ENCODE peak calls at places on chromosome 9, in six cellular contexts. One of them, this sample, is unnamed.

GRCh38 chr9:33742519-33742918 is 52.8 kb upstream of the PRSS3 start:
- DNase-seq in astrocyte of the spinal cord: no peak
- DNase-seq in upper lobe of right lung: no peak
- DNase-seq in WERI-Rb-1: no peak
- DNase-seq in RWPE1: no peak
- DNase-seq in nephron progenitor cell: no peak
- DNase-seq in this sample: no peak

GRCh38 chr9:110744753-110745522 is 76.3 kb downstream of the MUSK start:
- DNase-seq in RWPE1: peak; percentile 95
- DNase-seq in nephron progenitor cell: no peak
- DNase-seq in WERI-Rb-1: no peak
- DNase-seq in upper lobe of right lung: no peak
- DNase-seq in astrocyte of the spinal cord: peak; percentile 98
- DNase-seq in this sample: no peak

GRCh38 chr9:89961616-89962341 is 357.0 kb downstream of the GADD45G start:
- DNase-seq in RWPE1: no peak
- DNase-seq in WERI-Rb-1: no peak
- DNase-seq in upper lobe of right lung: no peak
- DNase-seq in astrocyte of the spinal cord: peak; percentile 50
- DNase-seq in nephron progenitor cell: no peak
- DNase-seq in this sample: no peak

GRCh38 chr9:33159760-33160127 is 7.4 kb downstream of the B4GALT1 start:
- DNase-seq in nephron progenitor cell: no peak
- DNase-seq in WERI-Rb-1: no peak
- DNase-seq in astrocyte of the spinal cord: peak; percentile 87
- DNase-seq in upper lobe of right lung: peak; percentile 74
- DNase-seq in RWPE1: no peak
- DNase-seq in this sample: no peak

GRCh38 chr9:124217839-124218437 is 39.8 kb upstream of the NEK6 start:
- DNase-seq in astrocyte of the spinal cord: no peak
- DNase-seq in WERI-Rb-1: no peak
- DNase-seq in RWPE1: no peak
- DNase-seq in nephron progenitor cell: no peak
- DNase-seq in upper lobe of right lung: peak; percentile 63
- DNase-seq in this sample: no peak

GRCh38 chr9:95313010-95313498 is 4.5 kb downstream of the FANCC start:
- DNase-seq in nephron progenitor cell: peak; percentile 65
- DNase-seq in astrocyte of the spinal cord: peak; percentile 46
- DNase-seq in WERI-Rb-1: peak; percentile 84
- DNase-seq in RWPE1: peak; percentile 61
- DNase-seq in upper lobe of right lung: peak; percentile 89
- DNase-seq in this sample: peak; percentile 76

GRCh38 chr9:93466416-93467061 is 13.2 kb upstream of the FAM120AOS start:
- DNase-seq in WERI-Rb-1: no peak
- DNase-seq in RWPE1: no peak
- DNase-seq in astrocyte of the spinal cord: no peak
- DNase-seq in upper lobe of right lung: no peak
- DNase-seq in nephron progenitor cell: no peak
- DNase-seq in this sample: no peak

GRCh38 chr9:14533867-14534650 is 159.2 kb downstream of the ZDHHC21 start:
- DNase-seq in astrocyte of the spinal cord: no peak
- DNase-seq in WERI-Rb-1: no peak
- DNase-seq in nephron progenitor cell: no peak
- DNase-seq in RWPE1: no peak
- DNase-seq in upper lobe of right lung: no peak
- DNase-seq in this sample: no peak

GRCh38 chr9:86721843-86722705 is 225.2 kb downstream of the GAS1 start:
- DNase-seq in astrocyte of the spinal cord: peak; percentile 87
- DNase-seq in RWPE1: peak; percentile 81
- DNase-seq in upper lobe of right lung: no peak
- DNase-seq in nephron progenitor cell: no peak
- DNase-seq in WERI-Rb-1: no peak
- DNase-seq in this sample: no peak

GRCh38 chr9:134670042-134670525 is 28.5 kb downstream of the COL5A1 start:
- DNase-seq in upper lobe of right lung: no peak
- DNase-seq in RWPE1: peak; percentile 82
- DNase-seq in astrocyte of the spinal cord: peak; percentile 93
- DNase-seq in WERI-Rb-1: no peak
- DNase-seq in nephron progenitor cell: no peak
- DNase-seq in this sample: no peak

GRCh38 chr9:98654247-98654646 is 54.5 kb downstream of the GABBR2 start:
- DNase-seq in WERI-Rb-1: no peak
- DNase-seq in nephron progenitor cell: no peak
- DNase-seq in astrocyte of the spinal cord: peak; percentile 33
- DNase-seq in upper lobe of right lung: no peak
- DNase-seq in RWPE1: peak; percentile 44
- DNase-seq in this sample: no peak

GRCh38 chr9:117247271-117247670 is 167.6 kb downstream of the ASTN2 start:
- DNase-seq in WERI-Rb-1: peak; percentile 69
- DNase-seq in astrocyte of the spinal cord: no peak
- DNase-seq in RWPE1: peak; percentile 26
- DNase-seq in upper lobe of right lung: no peak
- DNase-seq in nephron progenitor cell: no peak
- DNase-seq in this sample: no peak

GRCh38 chr9:34139477-34140146 is 13.1 kb upstream of the DCAF12 start:
- DNase-seq in nephron progenitor cell: no peak
- DNase-seq in WERI-Rb-1: no peak
- DNase-seq in upper lobe of right lung: no peak
- DNase-seq in astrocyte of the spinal cord: peak; percentile 90
- DNase-seq in RWPE1: peak; percentile 35
- DNase-seq in this sample: no peak

GRCh38 chr9:846852-847251 is 5.4 kb downstream of the DMRT1 start:
- DNase-seq in nephron progenitor cell: no peak
- DNase-seq in WERI-Rb-1: no peak
- DNase-seq in upper lobe of right lung: no peak
- DNase-seq in RWPE1: peak; percentile 4
- DNase-seq in astrocyte of the spinal cord: no peak
- DNase-seq in this sample: no peak

GRCh38 chr9:4290427-4290837 is 9.4 kb downstream of the GLIS3 start:
- DNase-seq in RWPE1: no peak
- DNase-seq in nephron progenitor cell: no peak
- DNase-seq in upper lobe of right lung: no peak
- DNase-seq in astrocyte of the spinal cord: no peak
- DNase-seq in WERI-Rb-1: no peak
- DNase-seq in this sample: no peak

GRCh38 chr9:35814106-35814840 is 569 bp downstream of the HINT2 start:
- DNase-seq in astrocyte of the spinal cord: peak; percentile 52
- DNase-seq in WERI-Rb-1: peak; percentile 69
- DNase-seq in upper lobe of right lung: peak; percentile 85
- DNase-seq in nephron progenitor cell: peak; percentile 67
- DNase-seq in RWPE1: peak; percentile 64
- DNase-seq in this sample: peak; percentile 81

GRCh38 chr9:93592389-93593021 is 16.1 kb downstream of the PHF2 start:
- DNase-seq in WERI-Rb-1: peak; percentile 51
- DNase-seq in upper lobe of right lung: no peak
- DNase-seq in nephron progenitor cell: no peak
- DNase-seq in astrocyte of the spinal cord: peak; percentile 32
- DNase-seq in RWPE1: no peak
- DNase-seq in this sample: no peak

GRCh38 chr9:370081-370480 is 155.4 kb downstream of the DOCK8 start:
- DNase-seq in astrocyte of the spinal cord: no peak
- DNase-seq in RWPE1: no peak
- DNase-seq in upper lobe of right lung: no peak
- DNase-seq in WERI-Rb-1: no peak
- DNase-seq in nephron progenitor cell: no peak
- DNase-seq in this sample: no peak

GRCh38 chr9:124320062-124320973 is 62.6 kb downstream of the NEK6 start:
- DNase-seq in astrocyte of the spinal cord: peak; percentile 40
- DNase-seq in upper lobe of right lung: no peak
- DNase-seq in WERI-Rb-1: peak; percentile 88
- DNase-seq in nephron progenitor cell: peak; percentile 79
- DNase-seq in RWPE1: peak; percentile 90
- DNase-seq in this sample: peak; percentile 86

GRCh38 chr9:90926920-90927319 is 125.3 kb downstream of the SYK start:
- DNase-seq in RWPE1: no peak
- DNase-seq in astrocyte of the spinal cord: no peak
- DNase-seq in upper lobe of right lung: no peak
- DNase-seq in nephron progenitor cell: no peak
- DNase-seq in WERI-Rb-1: no peak
- DNase-seq in this sample: no peak

GRCh38 chr9:94865599-94866456 is 139.3 kb downstream of the AOPEP start:
- DNase-seq in upper lobe of right lung: no peak
- DNase-seq in astrocyte of the spinal cord: peak; percentile 61
- DNase-seq in WERI-Rb-1: peak; percentile 20
- DNase-seq in RWPE1: no peak
- DNase-seq in nephron progenitor cell: no peak
- DNase-seq in this sample: peak; percentile 20

GRCh38 chr9:129464972-129465833 is 155.7 kb downstream of the C9orf50 start:
- DNase-seq in WERI-Rb-1: peak; percentile 44
- DNase-seq in astrocyte of the spinal cord: peak; percentile 59
- DNase-seq in upper lobe of right lung: no peak
- DNase-seq in nephron progenitor cell: no peak
- DNase-seq in RWPE1: no peak
- DNase-seq in this sample: no peak

GRCh38 chr9:37719526-37719925 is 34.1 kb upstream of the TRMT10B start:
- DNase-seq in astrocyte of the spinal cord: no peak
- DNase-seq in nephron progenitor cell: no peak
- DNase-seq in RWPE1: no peak
- DNase-seq in WERI-Rb-1: no peak
- DNase-seq in upper lobe of right lung: no peak
- DNase-seq in this sample: no peak

GRCh38 chr9:89720721-89721660 is 116.2 kb downstream of the GADD45G start:
- DNase-seq in upper lobe of right lung: no peak
- DNase-seq in astrocyte of the spinal cord: no peak
- DNase-seq in WERI-Rb-1: no peak
- DNase-seq in nephron progenitor cell: peak; percentile 37
- DNase-seq in RWPE1: no peak
- DNase-seq in this sample: no peak

GRCh38 chr9:123534336-123534735 is 178.3 kb downstream of the CRB2 start:
- DNase-seq in WERI-Rb-1: no peak
- DNase-seq in astrocyte of the spinal cord: no peak
- DNase-seq in RWPE1: no peak
- DNase-seq in upper lobe of right lung: no peak
- DNase-seq in nephron progenitor cell: no peak
- DNase-seq in this sample: no peak

DNA sequence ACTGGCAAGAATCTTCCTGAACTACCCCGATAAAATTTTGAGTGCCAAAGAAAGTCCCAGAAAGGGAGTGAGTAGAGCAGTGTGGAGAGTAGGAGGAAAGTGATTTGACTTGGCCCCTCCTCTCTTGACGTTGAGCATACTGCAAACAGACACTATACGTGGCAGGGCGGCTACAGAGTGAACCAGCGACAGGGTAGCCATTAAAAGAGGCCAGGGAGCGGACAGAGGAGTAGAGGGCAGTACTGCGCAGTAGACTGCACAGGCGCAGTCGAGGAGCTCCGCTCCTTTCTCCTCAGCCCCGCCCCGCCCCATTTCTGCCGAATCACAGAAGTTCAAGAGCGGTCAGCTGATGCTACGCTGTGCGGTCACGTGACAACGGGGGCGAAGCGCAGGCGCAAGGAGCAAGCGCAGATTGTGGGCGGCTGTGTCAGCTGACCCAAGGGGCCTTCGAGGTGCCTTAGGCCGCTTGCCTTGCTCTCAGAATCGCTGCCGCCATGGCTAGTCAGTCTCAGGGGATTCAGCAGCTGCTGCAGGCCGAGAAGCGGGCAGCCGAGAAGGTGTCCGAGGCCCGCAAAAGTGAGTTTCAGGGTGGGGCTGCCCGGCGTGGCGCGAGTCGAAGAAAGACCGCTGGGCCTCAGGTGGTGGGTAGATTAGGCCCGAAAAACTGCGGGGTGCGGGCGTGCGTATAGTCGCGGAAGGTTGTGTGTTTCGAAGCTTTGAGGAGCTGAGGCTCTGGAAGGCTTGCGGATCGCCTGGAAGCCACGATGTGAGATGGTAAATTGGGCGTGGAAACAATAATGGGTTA is at the start of gene ATP6V1G1:
- DNase-seq in WERI-Rb-1: peak; percentile 100
- DNase-seq in nephron progenitor cell: peak; percentile 99
- DNase-seq in astrocyte of the spinal cord: peak; percentile 99
- DNase-seq in upper lobe of right lung: peak; percentile 100
- DNase-seq in RWPE1: peak; percentile 100
- DNase-seq in this sample: peak; percentile 100
- TF ChIP-seq CTCF in WERI-Rb-1: peak; percentile 37
- TF ChIP-seq CTCF in nephron progenitor cell: no peak
- TF ChIP-seq CTCF in astrocyte of the spinal cord: no peak
- TF ChIP-seq CTCF in upper lobe of right lung: no peak
- TF ChIP-seq CTCF in RWPE1: no peak
- TF ChIP-seq CTCF in this sample: no peak

DNA sequence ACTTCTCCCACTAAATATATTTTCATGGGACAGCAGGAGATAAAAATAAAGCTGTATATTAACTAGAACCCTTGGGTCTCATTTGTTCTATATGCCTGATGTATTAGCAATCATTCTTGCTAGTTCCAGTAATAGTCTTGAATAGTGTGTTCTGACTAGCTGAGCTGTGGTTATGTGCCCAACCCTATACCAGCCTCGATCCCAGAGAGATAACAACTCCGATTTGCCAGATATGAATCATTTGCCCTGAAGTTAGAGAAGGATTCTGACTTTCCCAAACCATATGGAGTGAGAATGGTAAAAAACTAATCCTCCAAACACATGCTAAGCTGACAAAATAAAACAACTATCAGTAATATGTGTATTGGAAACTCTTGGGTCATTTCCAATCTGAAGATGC is 64.8 kb downstream of the ALDH1A1 start:
- DNase-seq in RWPE1: no peak
- DNase-seq in nephron progenitor cell: no peak
- DNase-seq in upper lobe of right lung: no peak
- DNase-seq in astrocyte of the spinal cord: no peak
- DNase-seq in WERI-Rb-1: no peak
- DNase-seq in this sample: no peak
- TF ChIP-seq CTCF in RWPE1: no peak
- TF ChIP-seq CTCF in nephron progenitor cell: no peak
- TF ChIP-seq CTCF in upper lobe of right lung: no peak
- TF ChIP-seq CTCF in astrocyte of the spinal cord: no peak
- TF ChIP-seq CTCF in WERI-Rb-1: no peak
- TF ChIP-seq CTCF in this sample: no peak

GRCh38 chr9:137749511-137749910 is 128.1 kb upstream of the CACNA1B start:
- DNase-seq in upper lobe of right lung: no peak
- DNase-seq in nephron progenitor cell: no peak
- DNase-seq in RWPE1: no peak
- DNase-seq in astrocyte of the spinal cord: no peak
- DNase-seq in WERI-Rb-1: no peak
- DNase-seq in this sample: no peak
- TF ChIP-seq CTCF in upper lobe of right lung: no peak
- TF ChIP-seq CTCF in nephron progenitor cell: no peak
- TF ChIP-seq CTCF in RWPE1: no peak
- TF ChIP-seq CTCF in astrocyte of the spinal cord: no peak
- TF ChIP-seq CTCF in WERI-Rb-1: no peak
- TF ChIP-seq CTCF in this sample: no peak

DNA sequence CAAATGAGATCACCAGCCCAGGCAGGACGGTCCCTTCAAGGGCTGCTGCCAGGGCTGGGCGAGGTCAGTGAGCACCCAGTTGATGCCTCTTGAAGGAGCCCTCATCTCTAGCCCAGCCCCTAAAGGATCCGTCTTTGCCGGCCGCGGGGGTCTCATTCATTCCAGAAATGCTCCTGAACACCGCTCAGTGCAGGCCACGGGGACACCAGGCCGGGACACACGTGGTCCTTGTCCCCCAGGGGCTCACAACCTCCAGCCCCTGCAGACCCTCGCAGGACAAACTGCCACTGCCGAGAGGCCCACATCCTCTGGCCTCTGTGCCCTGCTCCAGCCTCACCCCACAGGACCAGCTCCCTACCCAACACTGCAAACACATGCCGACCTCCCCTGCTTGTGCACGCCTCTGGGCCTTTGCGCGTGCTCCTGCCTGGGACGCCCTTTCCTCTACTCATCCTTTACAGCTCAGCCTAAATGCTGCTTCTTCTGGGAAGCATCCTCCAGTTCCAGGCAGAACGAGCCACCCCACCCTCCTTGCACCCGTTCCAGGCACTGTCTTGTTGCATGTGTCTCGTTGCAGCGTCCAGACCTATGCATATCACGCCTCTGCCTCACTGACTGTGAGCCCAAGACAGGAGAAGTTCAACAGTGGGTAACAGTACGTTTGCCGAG is 10.2 kb upstream of the LAMC3 start:
- DNase-seq in RWPE1: no peak
- DNase-seq in WERI-Rb-1: no peak
- DNase-seq in nephron progenitor cell: no peak
- DNase-seq in upper lobe of right lung: no peak
- DNase-seq in astrocyte of the spinal cord: no peak
- DNase-seq in this sample: no peak
- TF ChIP-seq CTCF in RWPE1: peak; percentile 47
- TF ChIP-seq CTCF in WERI-Rb-1: no peak
- TF ChIP-seq CTCF in nephron progenitor cell: no peak
- TF ChIP-seq CTCF in upper lobe of right lung: no peak
- TF ChIP-seq CTCF in astrocyte of the spinal cord: no peak
- TF ChIP-seq CTCF in this sample: peak; percentile 54